ENCODE peak calls at places on chromosomes 1 and 21, in five cellular contexts. One of them, this sample, is unnamed.

GRCh38 chr21:41182547-41182946 is 14.6 kb downstream of the BACE2 start:
- DNase-seq in cardiac fibroblast: no peak
- DNase-seq in fibroblast of lung: no peak
- DNase-seq in GM12865: no peak
- DNase-seq in aorta: no peak
- DNase-seq in this sample: no peak

GRCh38 chr21:38126677-38127271 is 130.0 kb upstream of the KCNJ15 start:
- DNase-seq in fibroblast of lung: peak
- DNase-seq in cardiac fibroblast: peak
- DNase-seq in aorta: peak
- DNase-seq in GM12865: peak
- DNase-seq in this sample: peak

GRCh38 chr1:11654571-11655262 is at the start of gene FBXO44:
- DNase-seq in aorta: peak
- DNase-seq in fibroblast of lung: no peak
- DNase-seq in GM12865: peak
- DNase-seq in cardiac fibroblast: no peak
- DNase-seq in this sample: peak

GRCh38 chr1:215523906-215524305 is 43.2 kb upstream of the KCTD3 start:
- DNase-seq in GM12865: no peak
- DNase-seq in aorta: no peak
- DNase-seq in fibroblast of lung: peak
- DNase-seq in cardiac fibroblast: peak
- DNase-seq in this sample: no peak

GRCh38 chr1:64051801-64052200 is 151.6 kb upstream of the UBE2U start:
- DNase-seq in fibroblast of lung: peak
- DNase-seq in aorta: no peak
- DNase-seq in GM12865: no peak
- DNase-seq in cardiac fibroblast: peak
- DNase-seq in this sample: no peak

GRCh38 chr1:76723949-76724348 is 143.3 kb upstream of the ST6GALNAC5 start:
- DNase-seq in GM12865: no peak
- DNase-seq in aorta: no peak
- DNase-seq in cardiac fibroblast: no peak
- DNase-seq in fibroblast of lung: no peak
- DNase-seq in this sample: no peak

GRCh38 chr1:211939876-211940468 is 95.4 kb downstream of the INTS7 start:
- DNase-seq in GM12865: peak
- DNase-seq in aorta: no peak
- DNase-seq in cardiac fibroblast: no peak
- DNase-seq in fibroblast of lung: no peak
- DNase-seq in this sample: no peak

GRCh38 chr21:45769239-45769758 is 125.8 kb downstream of the PCBP3 start:
- DNase-seq in fibroblast of lung: no peak
- DNase-seq in aorta: no peak
- DNase-seq in GM12865: no peak
- DNase-seq in cardiac fibroblast: no peak
- DNase-seq in this sample: no peak

GRCh38 chr1:110593905-110594304 is 12.3 kb downstream of the KCNA2 start:
- DNase-seq in GM12865: no peak
- DNase-seq in fibroblast of lung: no peak
- DNase-seq in cardiac fibroblast: no peak
- DNase-seq in aorta: no peak
- DNase-seq in this sample: no peak

GRCh38 chr1:147892731-147893214 is 9.8 kb upstream of the GJA8 start:
- DNase-seq in aorta: no peak
- DNase-seq in cardiac fibroblast: peak
- DNase-seq in fibroblast of lung: peak
- DNase-seq in GM12865: peak
- DNase-seq in this sample: no peak

GRCh38 chr1:247669225-247669624 is 10.3 kb downstream of the OR13G1 start:
- DNase-seq in fibroblast of lung: no peak
- DNase-seq in aorta: no peak
- DNase-seq in cardiac fibroblast: no peak
- DNase-seq in GM12865: no peak
- DNase-seq in this sample: no peak

GRCh38 chr1:116586741-116587143 is 15.9 kb upstream of the CD58 start:
- DNase-seq in fibroblast of lung: no peak
- DNase-seq in aorta: no peak
- DNase-seq in GM12865: peak
- DNase-seq in cardiac fibroblast: no peak
- DNase-seq in this sample: no peak

GRCh38 chr1:222331765-222332164 is 216.1 kb downstream of the HHIPL2 start:
- DNase-seq in cardiac fibroblast: no peak
- DNase-seq in aorta: no peak
- DNase-seq in fibroblast of lung: no peak
- DNase-seq in GM12865: no peak
- DNase-seq in this sample: no peak

GRCh38 chr1:67626495-67627235 is 58.3 kb upstream of the GADD45A start:
- DNase-seq in GM12865: no peak
- DNase-seq in aorta: no peak
- DNase-seq in cardiac fibroblast: peak
- DNase-seq in fibroblast of lung: peak
- DNase-seq in this sample: no peak

GRCh38 chr21:43597052-43597451 is 62.2 kb downstream of the HSF2BP start:
- DNase-seq in fibroblast of lung: peak
- DNase-seq in cardiac fibroblast: peak
- DNase-seq in GM12865: no peak
- DNase-seq in aorta: no peak
- DNase-seq in this sample: no peak

GRCh38 chr21:28375708-28376385 is 616.8 kb downstream of the LTN1 start:
- DNase-seq in cardiac fibroblast: peak
- DNase-seq in fibroblast of lung: peak
- DNase-seq in GM12865: no peak
- DNase-seq in aorta: no peak
- DNase-seq in this sample: no peak

GRCh38 chr1:72105201-72105600 is 177.1 kb downstream of the NEGR1 start:
- DNase-seq in aorta: no peak
- DNase-seq in cardiac fibroblast: peak
- DNase-seq in fibroblast of lung: no peak
- DNase-seq in GM12865: no peak
- DNase-seq in this sample: no peak

GRCh38 chr1:2354511-2355407 is 36.6 kb downstream of the MORN1 start:
- DNase-seq in GM12865: no peak
- DNase-seq in aorta: peak
- DNase-seq in fibroblast of lung: no peak
- DNase-seq in cardiac fibroblast: no peak
- DNase-seq in this sample: no peak

GRCh38 chr1:35708952-35709351 is 9.7 kb downstream of the C1orf216 start:
- DNase-seq in aorta: no peak
- DNase-seq in fibroblast of lung: no peak
- DNase-seq in cardiac fibroblast: no peak
- DNase-seq in GM12865: no peak
- DNase-seq in this sample: no peak

GRCh38 chr1:26252718-26253117 is 18.7 kb downstream of the CEP85 start:
- DNase-seq in cardiac fibroblast: no peak
- DNase-seq in fibroblast of lung: no peak
- DNase-seq in GM12865: peak
- DNase-seq in aorta: no peak
- DNase-seq in this sample: no peak

GRCh38 chr1:156020293-156021086 is at the start of gene SSR2:
- DNase-seq in fibroblast of lung: peak
- DNase-seq in aorta: peak
- DNase-seq in GM12865: peak
- DNase-seq in cardiac fibroblast: peak
- DNase-seq in this sample: peak

GRCh38 chr1:235557495-235557894 is 53.2 kb upstream of the B3GALNT2 start:
- DNase-seq in aorta: no peak
- DNase-seq in fibroblast of lung: no peak
- DNase-seq in GM12865: no peak
- DNase-seq in cardiac fibroblast: no peak
- DNase-seq in this sample: no peak

GRCh38 chr1:246827396-246827795 is 103.2 kb downstream of the SCCPDH start:
- DNase-seq in fibroblast of lung: no peak
- DNase-seq in GM12865: no peak
- DNase-seq in cardiac fibroblast: no peak
- DNase-seq in aorta: no peak
- DNase-seq in this sample: no peak

GRCh38 chr1:10866314-10867091 is 70.1 kb upstream of the CASZ1 start:
- DNase-seq in aorta: peak
- DNase-seq in GM12865: peak
- DNase-seq in cardiac fibroblast: no peak
- DNase-seq in fibroblast of lung: no peak
- DNase-seq in this sample: peak

GRCh38 chr1:199087081-199087614 is 448.3 kb downstream of the PTPRC start:
- DNase-seq in fibroblast of lung: no peak
- DNase-seq in cardiac fibroblast: no peak
- DNase-seq in aorta: no peak
- DNase-seq in GM12865: no peak
- DNase-seq in this sample: no peak
- H3K4me3 ChIP-seq in fibroblast of lung: no peak
- H3K4me3 ChIP-seq in cardiac fibroblast: no peak
- H3K4me3 ChIP-seq in aorta: no peak
- H3K4me3 ChIP-seq in GM12865: no peak
- H3K4me3 ChIP-seq in this sample: no peak

GRCh38 chr1:4551706-4552105 is 102.7 kb upstream of the AJAP1 start:
- DNase-seq in cardiac fibroblast: no peak
- DNase-seq in fibroblast of lung: no peak
- DNase-seq in aorta: no peak
- DNase-seq in GM12865: no peak
- DNase-seq in this sample: no peak

GRCh38 chr1:4553761-4554160 is 100.6 kb upstream of the AJAP1 start:
- DNase-seq in cardiac fibroblast: no peak
- DNase-seq in GM12865: no peak
- DNase-seq in aorta: no peak
- DNase-seq in fibroblast of lung: no peak
- DNase-seq in this sample: no peak

GRCh38 chr1:4554291-4554865 is 100.0 kb upstream of the AJAP1 start:
- DNase-seq in GM12865: no peak
- DNase-seq in fibroblast of lung: no peak
- DNase-seq in cardiac fibroblast: no peak
- DNase-seq in aorta: no peak
- DNase-seq in this sample: no peak

DNA sequence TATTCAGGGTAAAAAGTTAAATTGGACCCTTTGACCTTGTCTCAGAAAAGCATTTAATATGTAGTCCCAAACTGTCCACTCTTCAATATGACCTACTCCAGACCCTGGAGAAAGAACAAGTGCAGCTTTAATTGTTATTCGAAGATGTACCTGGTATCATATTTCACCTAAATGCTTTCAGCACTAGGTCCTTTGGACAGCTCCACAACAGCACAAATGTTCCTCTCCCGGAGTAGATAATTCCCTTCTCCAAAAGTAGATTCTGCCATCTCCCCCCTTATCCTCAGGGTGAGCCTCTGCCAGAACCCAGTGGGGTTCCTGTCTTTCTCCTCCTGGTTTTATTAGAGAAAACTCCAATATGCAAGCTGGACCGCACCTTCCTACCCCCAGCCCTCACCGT is 104.5 kb upstream of the AJAP1 start:
- DNase-seq in fibroblast of lung: no peak
- DNase-seq in cardiac fibroblast: peak
- DNase-seq in GM12865: no peak
- DNase-seq in aorta: no peak
- DNase-seq in this sample: no peak
- H3K4me3 ChIP-seq in fibroblast of lung: no peak
- H3K4me3 ChIP-seq in cardiac fibroblast: no peak
- H3K4me3 ChIP-seq in GM12865: no peak
- H3K4me3 ChIP-seq in aorta: no peak
- H3K4me3 ChIP-seq in this sample: no peak

GRCh38 chr1:154758346-154758745 is 111.7 kb downstream of the KCNN3 start:
- DNase-seq in GM12865: no peak
- DNase-seq in cardiac fibroblast: no peak
- DNase-seq in fibroblast of lung: no peak
- DNase-seq in aorta: peak
- DNase-seq in this sample: no peak

GRCh38 chr1:154757149-154757548 is 112.9 kb downstream of the KCNN3 start:
- DNase-seq in GM12865: no peak
- DNase-seq in aorta: no peak
- DNase-seq in cardiac fibroblast: no peak
- DNase-seq in fibroblast of lung: no peak
- DNase-seq in this sample: no peak

GRCh38 chr1:154759196-154759595 is 110.9 kb downstream of the KCNN3 start:
- DNase-seq in fibroblast of lung: no peak
- DNase-seq in GM12865: no peak
- DNase-seq in aorta: peak
- DNase-seq in cardiac fibroblast: no peak
- DNase-seq in this sample: no peak

GRCh38 chr1:154759793-154760192 is 110.3 kb downstream of the KCNN3 start:
- DNase-seq in fibroblast of lung: no peak
- DNase-seq in GM12865: no peak
- DNase-seq in cardiac fibroblast: no peak
- DNase-seq in aorta: peak
- DNase-seq in this sample: no peak

GRCh38 chr1:154760469-154760933 is 109.6 kb downstream of the KCNN3 start:
- DNase-seq in aorta: peak
- DNase-seq in cardiac fibroblast: no peak
- DNase-seq in fibroblast of lung: no peak
- DNase-seq in GM12865: peak
- DNase-seq in this sample: peak
- H3K4me3 ChIP-seq in aorta: no peak
- H3K4me3 ChIP-seq in cardiac fibroblast: no peak
- H3K4me3 ChIP-seq in fibroblast of lung: no peak
- H3K4me3 ChIP-seq in GM12865: no peak
- H3K4me3 ChIP-seq in this sample: peak

DNA sequence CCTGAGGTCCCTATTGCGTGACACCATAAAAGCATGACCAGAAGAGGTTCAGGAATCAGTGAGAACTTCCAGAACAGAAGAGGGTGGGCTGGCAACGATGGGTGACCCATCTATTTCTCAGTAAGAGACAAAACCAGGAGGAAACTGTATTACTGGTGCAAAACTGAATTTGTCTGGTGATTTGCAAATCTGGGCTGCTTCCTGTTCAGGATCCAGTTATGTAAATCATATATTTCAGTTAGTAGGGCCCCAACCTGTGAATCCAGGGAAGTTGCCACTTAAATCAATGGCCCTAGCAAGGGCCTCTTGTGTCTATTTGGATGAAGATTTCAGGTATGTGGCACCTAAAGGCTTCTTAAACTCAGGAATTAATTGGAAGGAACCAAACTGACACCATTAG is 23.1 kb upstream of the SMAP2 start:
- DNase-seq in fibroblast of lung: no peak
- DNase-seq in aorta: no peak
- DNase-seq in cardiac fibroblast: no peak
- DNase-seq in GM12865: peak
- DNase-seq in this sample: no peak
- H3K4me3 ChIP-seq in fibroblast of lung: no peak
- H3K4me3 ChIP-seq in aorta: no peak
- H3K4me3 ChIP-seq in cardiac fibroblast: no peak
- H3K4me3 ChIP-seq in GM12865: no peak
- H3K4me3 ChIP-seq in this sample: no peak

DNA sequence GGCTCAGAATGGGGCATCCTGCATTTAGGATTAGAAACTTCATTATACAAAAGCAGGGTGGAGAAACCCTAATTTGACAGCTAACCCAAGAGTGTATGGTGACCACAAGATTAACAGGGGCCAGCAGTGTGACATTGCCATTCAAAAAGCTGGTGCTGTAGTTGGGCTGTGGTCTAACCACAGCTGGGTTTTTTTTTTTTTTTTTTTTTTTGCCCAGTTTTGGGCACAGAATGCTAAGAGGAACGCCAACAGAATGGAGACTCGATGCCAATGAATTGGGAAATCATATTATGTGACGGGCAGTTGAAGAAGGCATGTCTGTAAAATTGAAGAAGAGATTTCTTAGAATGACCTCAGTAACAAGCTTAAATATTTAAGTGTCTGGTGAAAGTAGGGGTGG is 58.4 kb downstream of the NFIA start:
- DNase-seq in cardiac fibroblast: no peak
- DNase-seq in GM12865: no peak
- DNase-seq in fibroblast of lung: no peak
- DNase-seq in aorta: no peak
- DNase-seq in this sample: no peak
- H3K4me3 ChIP-seq in cardiac fibroblast: no peak
- H3K4me3 ChIP-seq in GM12865: no peak
- H3K4me3 ChIP-seq in fibroblast of lung: no peak
- H3K4me3 ChIP-seq in aorta: no peak
- H3K4me3 ChIP-seq in this sample: no peak

GRCh38 chr1:95236784-95237575 is 3.0 kb downstream of the RWDD3 start:
- DNase-seq in cardiac fibroblast: no peak
- DNase-seq in fibroblast of lung: no peak
- DNase-seq in GM12865: no peak
- DNase-seq in aorta: no peak
- DNase-seq in this sample: no peak
- H3K4me3 ChIP-seq in cardiac fibroblast: no peak
- H3K4me3 ChIP-seq in fibroblast of lung: no peak
- H3K4me3 ChIP-seq in GM12865: no peak
- H3K4me3 ChIP-seq in aorta: no peak
- H3K4me3 ChIP-seq in this sample: no peak